ENCODE peak calls at places on chromosomes 2 and 18, in four cellular contexts. X is tibial nerve; O is IMR-90; I is CD8-positive, alpha-beta T cell. C is an unnamed sample. For H3K4me1, the result is how much of the 10 kb centered on the place peaks cover.

GRCh38 chr2:74991977-74992376 is 33.5 kb downstream of the POLE4 start:
- DNase-seq in O (peak), X (no peak), I (no peak), C (peak)

GRCh38 chr2:187054501-187055319 is 205.7 kb upstream of the ZSWIM2 start:
- DNase-seq in I (no peak), X (no peak), O (no peak), C (no peak)

GRCh38 chr2:233811087-233811486 is 33.0 kb downstream of the MROH2A start:
- DNase-seq in O (no peak), X (no peak), I (no peak), C (no peak)

GRCh38 chr2:120100627-120101026 is 87.8 kb downstream of the EPB41L5 start:
- DNase-seq in I (no peak), O (no peak), X (no peak), C (no peak)

GRCh38 chr2:37676274-37676673 is 4.8 kb upstream of the CDC42EP3 start:
- DNase-seq in X (no peak), O (peak), I (no peak), C (no peak)

GRCh38 chr18:27707201-27707600 is 469.7 kb downstream of the CDH2 start:
- DNase-seq in X (no peak), I (no peak), O (no peak), C (no peak)

GRCh38 chr18:54964741-54965140 is 5.5 kb upstream of the CCDC68 start:
- DNase-seq in I (no peak), O (peak), X (no peak), C (no peak)

GRCh38 chr2:81225756-81226155 is 921.2 kb upstream of the LRRTM1 start:
- DNase-seq in X (no peak), O (no peak), I (no peak), C (no peak)

GRCh38 chr2:18752667-18753422 is 163.5 kb upstream of the NT5C1B start:
- DNase-seq in O (peak), I (no peak), X (no peak), C (peak)

GRCh38 chr2:233061591-233062446 is 1.7 kb downstream of the INPP5D start:
- DNase-seq in X (no peak), O (peak), I (no peak), C (no peak)

DNA sequence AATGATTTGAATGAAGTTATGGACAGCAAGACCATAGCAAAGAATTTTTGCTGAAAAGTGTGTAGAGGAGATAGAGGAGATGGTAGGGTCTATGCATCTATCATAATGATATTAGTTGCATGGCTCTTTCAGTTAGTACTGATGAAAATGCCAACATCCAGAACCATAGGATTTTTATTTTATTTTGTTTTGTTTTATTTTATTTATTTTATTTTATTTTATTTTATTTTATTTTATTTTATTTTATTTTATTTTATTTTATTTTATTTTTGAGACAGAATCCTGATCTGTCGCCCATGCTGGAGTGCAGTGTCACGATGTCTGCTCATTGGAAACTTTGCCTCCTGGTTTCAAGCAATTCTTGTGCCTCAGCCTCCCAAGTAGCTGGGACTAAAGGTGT is 1021.1 kb upstream of the ZEB2 start:
- DNase-seq in O (no peak), I (no peak), X (no peak), C (no peak)
- H3K4me3 ChIP-seq in O (no peak), I (no peak), X (no peak), C (no peak)

DNA sequence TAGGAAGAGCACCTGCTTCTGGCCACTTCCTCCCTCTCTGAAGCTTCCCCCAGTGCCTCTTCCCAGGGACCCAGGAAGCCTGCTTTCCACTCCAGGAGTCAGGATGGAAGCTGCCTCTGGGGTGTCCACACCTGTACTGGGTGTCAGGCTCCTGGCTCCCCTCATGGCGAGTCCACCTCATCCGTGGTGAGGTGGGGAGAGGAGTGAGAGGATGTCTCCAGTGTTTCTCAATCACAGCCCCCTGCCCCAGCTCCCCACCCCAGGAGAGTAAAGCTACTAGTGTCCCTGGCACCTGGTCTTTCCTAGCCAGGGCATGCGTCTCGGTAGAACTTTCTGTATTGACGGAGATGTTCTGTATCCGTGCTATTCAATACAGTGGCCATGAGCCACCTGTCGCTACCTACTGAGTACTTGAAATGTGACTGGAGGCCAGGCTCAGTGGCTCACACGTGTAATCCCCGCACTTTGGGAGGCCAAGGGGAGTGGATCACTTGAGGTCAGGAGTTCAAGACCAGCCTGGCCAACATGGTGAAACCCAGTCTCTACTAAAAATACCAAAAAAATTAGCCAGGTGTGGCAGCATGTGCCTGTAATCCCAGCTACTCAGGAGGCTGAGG is 171.2 kb upstream of the HAAO start:
- DNase-seq in I (no peak), X (no peak), O (no peak), C (no peak)
- H3K4me1 ChIP-seq in I (under half), X (half or more), O (under half), C (under half)

GRCh38 chr2:230863031-230863430 is 1.7 kb upstream of the ITM2C start:
- DNase-seq in I (no peak), O (no peak), X (no peak), C (no peak)

GRCh38 chr2:230864605-230865323 is at the start of gene ITM2C:
- DNase-seq in O (peak), I (peak), X (no peak), C (peak)

GRCh38 chr2:230863442-230864121 is 1.2 kb upstream of the ITM2C start:
- DNase-seq in I (no peak), X (no peak), O (no peak), C (no peak)

GRCh38 chr2:230865324-230865765 is 603 bp downstream of the ITM2C start:
- DNase-seq in X (no peak), O (no peak), I (no peak), C (peak)

DNA sequence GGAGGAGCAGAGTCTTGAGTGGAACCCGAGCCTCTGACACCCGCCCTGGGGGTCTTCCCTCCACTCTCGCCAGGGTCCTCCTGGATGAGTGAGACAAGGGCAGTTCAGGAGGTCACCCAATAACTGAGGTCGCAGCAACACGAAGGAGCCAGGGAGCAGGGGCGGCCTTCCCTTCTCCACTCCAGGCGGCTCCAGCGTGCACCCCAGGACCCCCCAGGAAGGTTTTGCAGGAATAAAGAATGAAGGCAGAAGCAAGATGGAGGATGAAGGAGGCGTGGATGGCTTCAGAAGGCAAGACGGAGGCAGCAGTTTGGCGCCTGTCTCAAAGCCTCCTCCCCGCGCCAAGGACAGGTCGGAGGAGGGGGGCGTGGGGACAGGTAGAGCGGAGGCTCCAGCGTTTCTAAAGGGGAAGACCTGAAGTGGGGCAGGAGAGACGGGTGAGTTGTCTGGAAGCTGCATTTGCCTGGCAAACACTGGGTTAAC is 579 bp upstream of the ITM2C start:
- DNase-seq in O (no peak), X (no peak), I (no peak), C (no peak)
- H3K4me3 ChIP-seq in O (peak), X (peak), I (peak), C (peak)

GRCh38 chr18:24052053-24052452 is 37.5 kb downstream of the TTC39C start:
- DNase-seq in O (no peak), I (no peak), X (no peak), C (no peak)

GRCh38 chr18:24053211-24053610 is 38.7 kb downstream of the TTC39C start:
- DNase-seq in X (no peak), O (no peak), I (no peak), C (no peak)

GRCh38 chr18:24050916-24051255 is 36.3 kb downstream of the TTC39C start:
- DNase-seq in I (no peak), X (no peak), O (no peak), C (no peak)

GRCh38 chr18:24049142-24049541 is 34.6 kb downstream of the TTC39C start:
- DNase-seq in X (no peak), I (no peak), O (no peak), C (no peak)

GRCh38 chr18:24051256-24051947 is 36.8 kb downstream of the TTC39C start:
- DNase-seq in I (no peak), X (no peak), O (peak), C (peak)
- H3K4me1 ChIP-seq in I (half or more), X (under half), O (under half), C (under half)

C was measured in cardiac muscle cell.